ENCODE peak calls at places on chromosomes 16 and 17, in seven cellular contexts. N is stimulated activated CD8-positive, alpha-beta memory T cell treated with anti-CD3 and anti-CD28 coated beads, Interleukin-12 subunit alpha, Interleukin-12 subunit beta, amount 100 ng/mL, for 1 hour; R is kidney tubule cell; L is ELR; B is uterus; Q is HS-5; S is T-helper 9 cell. J is an unnamed sample.

GRCh38 chr16:89805136-89805905 is 11.1 kb downstream of the FANCA start:
- DNase-seq in R (peak), Q (no peak), L (peak), N (no peak), S (no peak), B (no peak), J (no peak)

GRCh38 chr16:84042879-84043485 is 387 bp upstream of the SLC38A8 start:
- DNase-seq in N (no peak), Q (no peak), B (no peak), L (no peak), S (no peak), R (peak), J (no peak)

GRCh38 chr17:48064638-48065037 is 16.5 kb downstream of the NFE2L1 start:
- DNase-seq in Q (no peak), B (no peak), N (no peak), L (no peak), R (no peak), S (no peak), J (no peak)

GRCh38 chr17:7838291-7839075 is 4.5 kb downstream of the KDM6B start:
- DNase-seq in S (no peak), R (peak), L (peak), N (no peak), Q (no peak), B (peak), J (no peak)

GRCh38 chr17:3920940-3921852 is 4.9 kb upstream of the P2RX1 start:
- DNase-seq in B (no peak), R (no peak), N (no peak), S (no peak), L (no peak), Q (no peak), J (no peak)

GRCh38 chr17:28684963-28685362 is 23.0 kb downstream of the SUPT6H start:
- DNase-seq in L (peak), S (no peak), N (no peak), Q (no peak), B (peak), R (peak), J (no peak)

GRCh38 chr16:68902376-68903345 is 59.3 kb downstream of the TANGO6 start:
- DNase-seq in S (no peak), R (peak), N (no peak), L (peak), Q (peak), B (no peak), J (peak)

GRCh38 chr16:88630941-88631340 is 7.4 kb upstream of the IL17C start:
- DNase-seq in N (no peak), Q (no peak), R (no peak), L (no peak), S (no peak), B (no peak), J (no peak)

J was measured in Daoy.